ENCODE peak calls at places on chromosomes 11 and 22, in seven cellular contexts. D is sigmoid colon, W is heart left ventricle, B is PC-3, F is thyroid gland, T is endodermal cell, L is PC-9. M is an unnamed sample.
A peak's percentile ranks its signal among the peaks of the same experiment; 100 is the strongest.

GRCh38 chr11:64036081-64037026 is 623 bp downstream of the FLRT1 start:
- DNase-seq in D (peak; percentile 79), W (peak; percentile 45), B (peak; percentile 59), F (peak; percentile 76), T (peak; percentile 68), L (no peak), M (peak; percentile 74)

GRCh38 chr11:61918251-61919112 is 1.1 kb upstream of the RAB3IL1 start:
- DNase-seq in D (peak; percentile 78), W (no peak), B (no peak), F (no peak), T (peak; percentile 42), L (no peak), M (no peak)

GRCh38 chr11:118895093-118896039 is 11.7 kb downstream of the CXCR5 start:
- DNase-seq in D (no peak), W (no peak), B (no peak), F (peak; percentile 69), T (peak; percentile 71), L (no peak), M (no peak)

GRCh38 chr11:45247433-45247832 is 38.7 kb downstream of the SYT13 start:
- DNase-seq in D (peak; percentile 20), W (no peak), B (peak; percentile 12), F (no peak), T (no peak), L (no peak), M (no peak)

GRCh38 chr22:43922123-43922522 is 1.5 kb upstream of the PNPLA3 start:
- DNase-seq in D (no peak), W (no peak), B (no peak), F (no peak), T (peak; percentile 71), L (peak; percentile 39), M (no peak)

GRCh38 chr11:120212926-120213325 is 2.1 kb downstream of the OAF start:
- DNase-seq in D (no peak), W (no peak), B (peak; percentile 68), F (no peak), T (no peak), L (no peak), M (no peak)

GRCh38 chr11:120108154-120108784 is 29.6 kb downstream of the TRIM29 start:
- DNase-seq in D (peak; percentile 77), W (peak; percentile 46), B (peak; percentile 80), F (peak; percentile 63), T (peak; percentile 94), L (peak; percentile 70), M (peak; percentile 85)

GRCh38 chr11:9716275-9717039 is 52.6 kb downstream of the SWAP70 start:
- DNase-seq in D (no peak), W (peak; percentile 64), B (peak; percentile 63), F (no peak), T (no peak), L (no peak), M (peak; percentile 27)

GRCh38 chr11:3735827-3736226 is 61.5 kb downstream of the NUP98 start:
- DNase-seq in D (no peak), W (no peak), B (peak; percentile 21), F (no peak), T (no peak), L (no peak), M (peak; percentile 3)

GRCh38 chr11:119100960-119101349 is 698 bp downstream of the DPAGT1 start:
- DNase-seq in D (no peak), W (no peak), B (no peak), F (no peak), T (no peak), L (no peak), M (peak; percentile 13)

GRCh38 chr11:128632151-128632791 is 44.9 kb upstream of the ETS1 start:
- DNase-seq in D (no peak), W (no peak), B (peak; percentile 80), F (peak; percentile 37), T (peak; percentile 89), L (peak; percentile 9), M (peak; percentile 80)

GRCh38 chr11:69950120-69950519 is 128.0 kb upstream of the ANO1 start:
- DNase-seq in D (no peak), W (no peak), B (peak; percentile 72), F (no peak), T (peak; percentile 94), L (peak; percentile 53), M (no peak)

GRCh38 chr11:59582006-59582405 is 33.6 kb downstream of the OSBP start:
- DNase-seq in D (no peak), W (no peak), B (no peak), F (no peak), T (no peak), L (no peak), M (no peak)

GRCh38 chr22:39439170-39439569 is 17.6 kb upstream of the MGAT3 start:
- DNase-seq in D (no peak), W (no peak), B (peak; percentile 58), F (no peak), T (no peak), L (no peak), M (peak; percentile 33)

GRCh38 chr11:88402192-88402715 is 64.7 kb upstream of the CTSC start:
- DNase-seq in D (no peak), W (no peak), B (peak; percentile 78), F (peak; percentile 5), T (no peak), L (no peak), M (peak; percentile 87)

GRCh38 chr22:31106651-31107205 is 640 bp downstream of the SELENOM start:
- DNase-seq in D (peak; percentile 82), W (peak; percentile 52), B (no peak), F (no peak), T (no peak), L (no peak), M (peak; percentile 65)

GRCh38 chr11:109604506-109604905 is 182.5 kb downstream of the C11orf87 start:
- DNase-seq in D (no peak), W (no peak), B (no peak), F (no peak), T (no peak), L (no peak), M (no peak)

GRCh38 chr11:75389276-75389605 is 10.1 kb upstream of the RPS3 start:
- DNase-seq in D (peak; percentile 26), W (no peak), B (no peak), F (no peak), T (no peak), L (no peak), M (no peak)

DNA sequence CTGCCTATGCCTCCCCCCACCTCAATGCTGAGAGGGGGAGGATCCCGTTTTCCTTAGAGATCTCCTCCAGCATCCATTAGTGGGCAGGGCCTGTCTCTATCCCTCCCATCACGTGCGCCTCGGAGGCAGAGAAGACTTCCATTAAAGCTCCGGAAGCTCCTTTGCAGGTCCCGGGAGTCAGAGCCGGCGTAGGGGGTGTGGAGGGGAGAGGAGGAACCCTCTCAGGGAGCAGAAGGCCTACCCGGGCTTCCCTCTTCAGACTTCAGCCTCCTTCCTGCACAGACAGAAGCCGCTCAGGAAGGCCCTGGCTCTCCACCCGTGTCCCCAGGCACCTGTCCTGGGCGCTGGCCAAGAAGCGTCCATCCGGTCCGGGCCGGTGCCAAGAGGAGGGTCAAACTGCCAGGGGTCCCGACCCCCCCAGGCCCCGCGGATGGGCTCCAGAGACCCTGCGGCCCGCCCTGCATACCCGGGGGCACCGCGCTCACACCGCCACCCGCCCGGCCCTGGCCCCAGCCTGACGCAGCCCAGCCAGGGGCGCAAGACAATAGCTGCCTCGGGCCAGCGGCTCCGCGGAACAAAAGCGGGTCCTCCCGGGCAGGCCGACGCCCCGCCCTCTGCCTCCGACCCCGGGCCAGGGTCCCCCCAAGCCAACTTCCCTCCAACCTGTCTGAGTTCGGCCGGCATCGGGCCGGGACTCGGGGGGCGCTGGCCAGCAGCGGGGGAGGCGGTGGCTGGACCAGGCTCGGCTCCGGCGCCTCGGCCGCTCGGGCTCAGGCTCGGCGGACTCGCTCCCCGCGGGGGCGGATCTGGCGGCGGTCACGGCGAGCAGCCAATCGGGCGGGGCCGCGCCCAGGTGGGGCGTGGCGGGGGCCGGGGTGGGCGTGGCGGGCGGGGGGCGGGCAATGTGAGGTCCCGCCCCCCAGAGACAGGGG is 29.9 kb downstream of the ARVCF start:
- DNase-seq in D (peak; percentile 89), W (peak; percentile 86), B (peak; percentile 66), F (peak; percentile 84), T (peak; percentile 93), L (peak; percentile 73), M (peak; percentile 93)
- H3K4me1 ChIP-seq in D (peaks cover 57% of the 10 kb centered on the region), W (peaks cover 55% of the 10 kb centered on the region), B (peaks cover 18% of the 10 kb centered on the region), F (peaks cover 81% of the 10 kb centered on the region), T (peaks cover 6% of the 10 kb centered on the region), L (peaks cover 20% of the 10 kb centered on the region), M (no peaks in the 10 kb centered on the region)

GRCh38 chr22:50012201-50013181 is at the start of gene IL17REL:
- DNase-seq in D (peak; percentile 55), W (no peak), B (peak; percentile 20), F (no peak), T (peak; percentile 57), L (peak; percentile 41), M (peak; percentile 49)

GRCh38 chr22:50009251-50009650 is 3.3 kb downstream of the IL17REL start:
- DNase-seq in D (no peak), W (no peak), B (no peak), F (no peak), T (no peak), L (no peak), M (no peak)

GRCh38 chr22:50009765-50010675 is 2.5 kb downstream of the IL17REL start:
- DNase-seq in D (peak; percentile 61), W (no peak), B (no peak), F (no peak), T (peak; percentile 36), L (no peak), M (no peak)

GRCh38 chr22:50011447-50012200 is 941 bp downstream of the IL17REL start:
- DNase-seq in D (peak; percentile 42), W (no peak), B (no peak), F (no peak), T (peak; percentile 67), L (no peak), M (no peak)

DNA sequence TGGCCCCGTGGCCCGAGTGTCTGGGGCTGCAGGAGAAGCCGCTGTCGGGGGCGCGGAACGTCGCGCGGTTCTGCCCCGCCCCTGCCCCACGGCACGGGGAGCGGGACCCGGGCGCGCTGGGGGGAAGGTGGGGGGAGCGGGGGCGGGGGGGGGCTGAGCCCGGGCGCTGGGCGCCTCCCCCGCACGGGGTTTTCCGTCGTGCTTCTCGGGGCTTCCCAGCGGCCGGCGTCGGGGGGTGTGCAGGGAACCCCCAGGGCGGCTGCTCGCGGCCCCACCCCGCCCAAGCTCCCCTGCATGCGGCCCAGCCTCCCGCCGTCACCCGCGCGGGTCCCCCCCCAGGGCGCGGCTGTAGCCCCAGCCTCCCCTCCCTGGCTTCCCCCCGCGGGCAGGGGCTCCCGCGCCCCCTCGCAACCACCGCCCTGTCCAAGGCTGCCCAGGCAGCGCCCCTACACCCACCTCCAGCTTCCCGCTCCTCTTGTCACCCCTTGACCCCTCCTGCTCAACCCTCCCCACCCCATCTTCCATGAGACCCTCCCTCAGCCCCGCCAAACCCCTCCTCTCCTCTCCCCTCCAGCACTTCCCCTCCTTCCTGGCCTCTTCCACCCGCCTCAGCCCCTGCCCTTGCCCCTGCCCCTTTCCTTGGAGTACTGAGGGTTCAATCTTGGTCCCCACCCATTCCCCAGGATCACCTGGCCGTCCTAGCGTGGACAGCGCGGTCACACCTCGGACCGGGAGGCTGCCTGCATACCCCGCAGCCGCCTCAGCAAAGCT is 1.7 kb downstream of the IL17REL start:
- DNase-seq in D (peak; percentile 58), W (no peak), B (no peak), F (no peak), T (no peak), L (no peak), M (no peak)
- H3K27me3 ChIP-seq in D (peaks cover 40% of the 10 kb centered on the region), W (peaks cover 67% of the 10 kb centered on the region), B (no peaks in the 10 kb centered on the region), F (peaks cover 34% of the 10 kb centered on the region), T (peaks cover 56% of the 10 kb centered on the region), L (peaks cover 23% of the 10 kb centered on the region), M (peaks cover 35% of the 10 kb centered on the region)

GRCh38 chr22:20225693-20225966 is 42.5 kb downstream of the RTN4R start:
- DNase-seq in D (no peak), W (no peak), B (no peak), F (no peak), T (no peak), L (no peak), M (no peak)
- H3K4me1 ChIP-seq in D (peaks cover 3% of the 10 kb centered on the region), W (no peaks in the 10 kb centered on the region), B (no peaks in the 10 kb centered on the region), F (peaks cover 61% of the 10 kb centered on the region), T (no peaks in the 10 kb centered on the region), L (no peaks in the 10 kb centered on the region), M (no peaks in the 10 kb centered on the region)

GRCh38 chr11:107593941-107594340 is 3.0 kb downstream of the ELMOD1 start:
- DNase-seq in D (no peak), W (no peak), B (no peak), F (no peak), T (no peak), L (no peak), M (no peak)
- H3K27me3 ChIP-seq in D (peaks cover 3% of the 10 kb centered on the region), W (peaks cover 60% of the 10 kb centered on the region), B (peaks cover 87% of the 10 kb centered on the region), F (no peaks in the 10 kb centered on the region), T (peaks cover 80% of the 10 kb centered on the region), L (peaks cover 11% of the 10 kb centered on the region), M (peaks cover 40% of the 10 kb centered on the region)

M was measured in adipocyte.